ENCODE peak calls at places on chromosomes 5 and 9, in four cellular contexts. One of them, this sample, is unnamed.

GRCh38 chr5:135135530-135136201 is 101.6 kb upstream of the PITX1 start:
- DNase-seq in posterior vena cava: peak
- DNase-seq in NCI-H2029: peak
- DNase-seq in cardiac fibroblast: peak
- DNase-seq in this sample: peak

GRCh38 chr5:60066502-60066901 is 173.0 kb upstream of the PDE4D start:
- DNase-seq in cardiac fibroblast: peak
- DNase-seq in posterior vena cava: no peak
- DNase-seq in NCI-H2029: no peak
- DNase-seq in this sample: no peak

GRCh38 chr5:158313027-158313738 is 454.2 kb upstream of the CLINT1 start:
- DNase-seq in NCI-H2029: no peak
- DNase-seq in cardiac fibroblast: no peak
- DNase-seq in posterior vena cava: no peak
- DNase-seq in this sample: no peak

GRCh38 chr5:163529698-163530097 is 24.3 kb downstream of the MAT2B start:
- DNase-seq in cardiac fibroblast: peak
- DNase-seq in posterior vena cava: no peak
- DNase-seq in NCI-H2029: no peak
- DNase-seq in this sample: no peak

GRCh38 chr5:96022971-96023370 is 61.3 kb upstream of the ELL2 start:
- DNase-seq in cardiac fibroblast: no peak
- DNase-seq in NCI-H2029: no peak
- DNase-seq in posterior vena cava: no peak
- DNase-seq in this sample: no peak

GRCh38 chr5:138543730-138544104 is 681 bp upstream of the ETF1 start:
- DNase-seq in posterior vena cava: no peak
- DNase-seq in cardiac fibroblast: no peak
- DNase-seq in NCI-H2029: no peak
- DNase-seq in this sample: no peak

GRCh38 chr5:6544561-6544935 is 88.3 kb downstream of the NSUN2 start:
- DNase-seq in cardiac fibroblast: no peak
- DNase-seq in NCI-H2029: no peak
- DNase-seq in posterior vena cava: no peak
- DNase-seq in this sample: no peak

GRCh38 chr9:86629530-86629929 is 275.3 kb upstream of the TUT7 start:
- DNase-seq in NCI-H2029: no peak
- DNase-seq in posterior vena cava: no peak
- DNase-seq in cardiac fibroblast: no peak
- DNase-seq in this sample: no peak

GRCh38 chr9:36603006-36603405 is 30.3 kb downstream of the MELK start:
- DNase-seq in posterior vena cava: no peak
- DNase-seq in cardiac fibroblast: peak
- DNase-seq in NCI-H2029: no peak
- DNase-seq in this sample: no peak

GRCh38 chr9:88971131-88971960 is 19.9 kb upstream of the S1PR3 start:
- DNase-seq in NCI-H2029: no peak
- DNase-seq in cardiac fibroblast: no peak
- DNase-seq in posterior vena cava: no peak
- DNase-seq in this sample: no peak

GRCh38 chr9:93297659-93298497 is 113.9 kb downstream of the WNK2 start:
- DNase-seq in posterior vena cava: peak
- DNase-seq in cardiac fibroblast: no peak
- DNase-seq in NCI-H2029: peak
- DNase-seq in this sample: no peak

This sample was measured in DMS79.